ENCODE peak calls at places on chromosomes 2 and 18, in ten cellular contexts. I is AG08395; A is AG04449; W is NAMALWA; S is AG10803; Q is stimulated activated CD4-positive, alpha-beta T cell treated with anti-CD3 and anti-CD28 coated beads, Interleukin-2, amount 100 ng/mL, for 48 hours; X is spleen; B is neural crest cell; C is EL; T is amniotic epithelial cell. D is an unnamed sample.
A peak's percentile ranks its signal among the peaks of the same experiment; 100 is the strongest.

GRCh38 chr2:39409697-39410389 is 27.2 kb downstream of the MAP4K3 start:
- DNase-seq in I (no peak), A (no peak), W (no peak), S (no peak), Q (no peak), X (no peak), B (no peak), C (peak; percentile 19), T (no peak), D (no peak)

GRCh38 chr2:233693963-233694362 is 1.3 kb downstream of the UGT1A6 start:
- DNase-seq in I (no peak), A (no peak), W (no peak), S (no peak), Q (no peak), X (no peak), B (no peak), C (no peak), T (no peak), D (no peak)

GRCh38 chr2:234165421-234165820 is 114.9 kb downstream of the SPP2 start:
- DNase-seq in I (peak; percentile 34), A (peak; percentile 96), W (no peak), S (peak; percentile 86), Q (no peak), X (no peak), B (no peak), C (peak; percentile 13), T (peak; percentile 90), D (no peak)

GRCh38 chr18:50218432-50219197 is 23.7 kb upstream of the MYO5B start:
- DNase-seq in I (no peak), A (no peak), W (peak; percentile 72), S (peak; percentile 13), Q (no peak), X (no peak), B (no peak), C (peak; percentile 14), T (peak; percentile 24), D (peak; percentile 35)

GRCh38 chr2:192544371-192544955 is 349.7 kb upstream of the TMEFF2 start:
- DNase-seq in I (no peak), A (no peak), W (no peak), S (no peak), Q (no peak), X (no peak), B (no peak), C (peak; percentile 1), T (no peak), D (no peak)

GRCh38 chr18:8847900-8848299 is 142.5 kb downstream of the MTCL1 start:
- DNase-seq in I (peak; percentile 35), A (no peak), W (no peak), S (peak; percentile 83), Q (no peak), X (no peak), B (no peak), C (no peak), T (peak; percentile 48), D (no peak)

GRCh38 chr2:140869107-140869506 is 1261.7 kb downstream of the LRP1B start:
- DNase-seq in I (no peak), A (no peak), W (no peak), S (no peak), Q (no peak), X (no peak), B (no peak), C (no peak), T (no peak), D (no peak)

GRCh38 chr2:238945433-238946150 is 97.7 kb downstream of the TWIST2 start:
- DNase-seq in I (peak; percentile 75), A (no peak), W (peak; percentile 10), S (peak; percentile 68), Q (peak; percentile 8), X (peak; percentile 62), B (peak; percentile 38), C (peak; percentile 48), T (peak; percentile 49), D (peak; percentile 6)

GRCh38 chr2:164711246-164712138 is 90.2 kb upstream of the GRB14 start:
- DNase-seq in I (no peak), A (no peak), W (no peak), S (no peak), Q (no peak), X (no peak), B (no peak), C (no peak), T (no peak), D (no peak)

GRCh38 chr2:8624855-8625398 is 56.9 kb upstream of the ID2 start:
- DNase-seq in I (no peak), A (no peak), W (no peak), S (no peak), Q (no peak), X (no peak), B (no peak), C (no peak), T (no peak), D (no peak)

GRCh38 chr2:123513351-123513750 is 511.7 kb upstream of the CNTNAP5 start:
- DNase-seq in I (no peak), A (no peak), W (no peak), S (no peak), Q (no peak), X (no peak), B (no peak), C (no peak), T (no peak), D (no peak)

GRCh38 chr2:132584976-132585817 is 84.8 kb downstream of the LYPD1 start:
- DNase-seq in I (no peak), A (no peak), W (no peak), S (no peak), Q (no peak), X (no peak), B (no peak), C (no peak), T (no peak), D (no peak)

GRCh38 chr2:163734911-163735691 is 707 bp downstream of the FIGN start:
- DNase-seq in I (no peak), A (no peak), W (no peak), S (peak; percentile 21), Q (no peak), X (no peak), B (no peak), C (peak; percentile 10), T (peak; percentile 33), D (no peak)

GRCh38 chr18:73520229-73520628 is 627.4 kb downstream of the FBXO15 start:
- DNase-seq in I (no peak), A (no peak), W (no peak), S (no peak), Q (no peak), X (no peak), B (no peak), C (no peak), T (peak; percentile 35), D (no peak)

GRCh38 chr18:45521151-45521550 is 94.1 kb upstream of the SLC14A2 start:
- DNase-seq in I (peak; percentile 81), A (peak; percentile 61), W (no peak), S (peak; percentile 93), Q (no peak), X (no peak), B (no peak), C (peak; percentile 28), T (peak; percentile 49), D (no peak)

GRCh38 chr2:78749648-78750047 is 275.9 kb upstream of the REG3G start:
- DNase-seq in I (no peak), A (no peak), W (no peak), S (no peak), Q (no peak), X (no peak), B (no peak), C (no peak), T (no peak), D (no peak)

GRCh38 chr2:177540293-177540692 is 147.7 kb downstream of the AGPS start:
- DNase-seq in I (no peak), A (no peak), W (no peak), S (no peak), Q (no peak), X (no peak), B (no peak), C (no peak), T (no peak), D (no peak)

GRCh38 chr2:236849940-236850339 is 235.7 kb upstream of the COPS8 start:
- DNase-seq in I (no peak), A (no peak), W (no peak), S (no peak), Q (no peak), X (no peak), B (no peak), C (no peak), T (no peak), D (no peak)

GRCh38 chr2:191056218-191056617 is 42.2 kb upstream of the STAT1 start:
- DNase-seq in I (no peak), A (no peak), W (no peak), S (no peak), Q (no peak), X (no peak), B (no peak), C (no peak), T (no peak), D (peak; percentile 56)

GRCh38 chr2:213266421-213266820 is 17.8 kb upstream of the SPAG16 start:
- DNase-seq in I (no peak), A (no peak), W (no peak), S (no peak), Q (no peak), X (no peak), B (no peak), C (no peak), T (no peak), D (no peak)

GRCh38 chr2:50820176-50820575 is 211.8 kb downstream of the NRXN1 start:
- DNase-seq in I (no peak), A (no peak), W (peak; percentile 79), S (no peak), Q (no peak), X (no peak), B (no peak), C (no peak), T (no peak), D (no peak)

GRCh38 chr2:204576580-204576979 is 31.3 kb downstream of the PARD3B start:
- DNase-seq in I (no peak), A (no peak), W (no peak), S (no peak), Q (peak; percentile 8), X (no peak), B (no peak), C (no peak), T (peak; percentile 15), D (no peak)

GRCh38 chr2:139864821-139865302 is 1084.7 kb upstream of the NXPH2 start:
- DNase-seq in I (no peak), A (no peak), W (no peak), S (no peak), Q (no peak), X (no peak), B (no peak), C (no peak), T (peak; percentile 0), D (no peak)

GRCh38 chr2:32752952-32753351 is 125.1 kb downstream of the TTC27 start:
- DNase-seq in I (no peak), A (no peak), W (no peak), S (no peak), Q (no peak), X (no peak), B (no peak), C (no peak), T (peak; percentile 23), D (no peak)

GRCh38 chr18:75837316-75837715 is 409.8 kb upstream of the SMIM21 start:
- DNase-seq in I (no peak), A (no peak), W (no peak), S (no peak), Q (no peak), X (no peak), B (no peak), C (no peak), T (no peak), D (no peak)

GRCh38 chr2:108786354-108787208 is at the start of gene CCDC138:
- DNase-seq in I (peak; percentile 95), A (peak; percentile 5), W (peak; percentile 95), S (peak; percentile 79), Q (peak; percentile 90), X (peak; percentile 98), B (peak; percentile 89), C (peak; percentile 91), T (peak; percentile 81), D (peak; percentile 87)

GRCh38 chr2:20485612-20485926 is 38.7 kb downstream of the RHOB start:
- DNase-seq in I (no peak), A (no peak), W (no peak), S (no peak), Q (no peak), X (no peak), B (no peak), C (no peak), T (no peak), D (no peak)

GRCh38 chr2:146853741-146854444 is 990.9 kb upstream of the ACVR2A start:
- DNase-seq in I (peak; percentile 19), A (no peak), W (no peak), S (peak; percentile 1), Q (no peak), X (no peak), B (no peak), C (peak; percentile 28), T (peak; percentile 68), D (no peak)